ENCODE peak calls at places on chromosomes 2 and 18, in four cellular contexts. W is HepG2, E is K562, M is A549. J is an unnamed sample.

GRCh38 chr2:1582891-1583341 is 161.4 kb downstream of the PXDN start:
- DNase-seq in W (no peak), E (no peak), M (no peak), J (no peak)

GRCh38 chr2:64212801-64213321 is 68.6 kb upstream of the PELI1 start:
- DNase-seq in M (no peak), E (no peak), W (no peak), J (no peak)

GRCh38 chr18:23645561-23645960 is 17.1 kb downstream of the ANKRD29 start:
- DNase-seq in M (no peak), W (no peak), E (no peak), J (no peak)

GRCh38 chr18:62287753-62288668 is 37.1 kb upstream of the TNFRSF11A start:
- DNase-seq in E (no peak), M (no peak), W (peak), J (no peak)

GRCh38 chr18:24234330-24234729 is 95.5 kb downstream of the CABYR start:
- DNase-seq in M (no peak), E (peak), W (peak), J (peak)

GRCh38 chr18:32310119-32310518 is 120.3 kb downstream of the MEP1B start:
- DNase-seq in W (no peak), E (no peak), M (no peak), J (no peak)

GRCh38 chr2:122029456-122029855 is 274.0 kb downstream of the TSN start:
- DNase-seq in M (no peak), E (no peak), W (no peak), J (no peak)

GRCh38 chr2:235661952-235662351 is 168.1 kb downstream of the AGAP1 start:
- DNase-seq in M (no peak), W (no peak), E (no peak), J (no peak)

GRCh38 chr2:160646684-160647444 is 153.3 kb upstream of the RBMS1 start:
- DNase-seq in W (no peak), E (no peak), M (no peak), J (no peak)

GRCh38 chr2:67453365-67453764 is 56.2 kb downstream of the ETAA1 start:
- DNase-seq in E (no peak), M (no peak), W (no peak), J (no peak)

GRCh38 chr2:203579131-203579643 is 44.1 kb upstream of the RAPH1 start:
- DNase-seq in E (no peak), W (no peak), M (peak), J (no peak)

GRCh38 chr2:198928026-198928425 is 529.7 kb downstream of the SATB2 start:
- DNase-seq in E (no peak), M (no peak), W (no peak), J (no peak)

GRCh38 chr18:45248240-45248903 is 366.9 kb upstream of the SLC14A2 start:
- DNase-seq in E (no peak), M (no peak), W (no peak), J (no peak)

GRCh38 chr2:74587664-74588277 is 33.3 kb downstream of the DOK1 start:
- DNase-seq in W (peak), M (peak), E (peak), J (peak)

GRCh38 chr2:11705711-11706110 is 35.7 kb upstream of the NTSR2 start:
- DNase-seq in E (no peak), M (no peak), W (no peak), J (no peak)

GRCh38 chr18:33751613-33752221 is 173.7 kb downstream of the ASXL3 start:
- DNase-seq in E (no peak), W (no peak), M (peak), J (peak)

GRCh38 chr2:61967262-61967661 is 61.8 kb downstream of the COMMD1 start:
- DNase-seq in E (no peak), W (no peak), M (no peak), J (no peak)

GRCh38 chr18:50162486-50163304 is 32.3 kb downstream of the MYO5B start:
- DNase-seq in W (no peak), E (no peak), M (no peak), J (no peak)

GRCh38 chr2:96359310-96359709 is 23.7 kb downstream of the NCAPH start:
- DNase-seq in M (peak), W (no peak), E (no peak), J (no peak)

GRCh38 chr2:197576631-197577030 is 60.8 kb downstream of the MOB4 start:
- DNase-seq in W (peak), M (peak), E (no peak), J (peak)

GRCh38 chr2:231399853-231400667 is 4.5 kb downstream of the B3GNT7 start:
- DNase-seq in W (peak), M (peak), E (no peak), J (peak)

GRCh38 chr2:160869411-160869810 is 290.8 kb upstream of the TANK start:
- DNase-seq in W (no peak), E (no peak), M (peak), J (no peak)

GRCh38 chr2:126860395-126860794 is 38.3 kb upstream of the TEX51 start:
- DNase-seq in M (no peak), W (no peak), E (no peak), J (no peak)

GRCh38 chr2:3633982-3634630 is 23.9 kb upstream of the ALLC start:
- DNase-seq in E (no peak), M (no peak), W (no peak), J (no peak)

GRCh38 chr2:230885467-230886130 is 20.9 kb downstream of the ITM2C start:
- DNase-seq in W (no peak), M (no peak), E (no peak), J (no peak)

GRCh38 chr2:240172071-240172895 is 31.8 kb upstream of the OTOS start:
- DNase-seq in M (no peak), W (no peak), E (no peak), J (no peak)

GRCh38 chr2:241499146-241499965 is 9.0 kb downstream of the STK25 start:
- DNase-seq in W (no peak), E (peak), M (no peak), J (no peak)

GRCh38 chr2:33511141-33511540 is 34.7 kb downstream of the RASGRP3 start:
- DNase-seq in M (no peak), W (no peak), E (no peak), J (no peak)

GRCh38 chr18:58208207-58208944 is 164.3 kb downstream of the NEDD4L start:
- DNase-seq in E (no peak), W (no peak), M (no peak), J (peak)

GRCh38 chr2:72825271-72826155 is at the start of gene EXOC6B:
- DNase-seq in W (peak), M (peak), E (peak), J (peak)

GRCh38 chr2:141555876-141556470 is 574.8 kb downstream of the LRP1B start:
- DNase-seq in W (no peak), E (no peak), M (no peak), J (no peak)

GRCh38 chr2:163646659-163647058 is 89.1 kb downstream of the FIGN start:
- DNase-seq in M (no peak), W (no peak), E (no peak), J (no peak)

DNA sequence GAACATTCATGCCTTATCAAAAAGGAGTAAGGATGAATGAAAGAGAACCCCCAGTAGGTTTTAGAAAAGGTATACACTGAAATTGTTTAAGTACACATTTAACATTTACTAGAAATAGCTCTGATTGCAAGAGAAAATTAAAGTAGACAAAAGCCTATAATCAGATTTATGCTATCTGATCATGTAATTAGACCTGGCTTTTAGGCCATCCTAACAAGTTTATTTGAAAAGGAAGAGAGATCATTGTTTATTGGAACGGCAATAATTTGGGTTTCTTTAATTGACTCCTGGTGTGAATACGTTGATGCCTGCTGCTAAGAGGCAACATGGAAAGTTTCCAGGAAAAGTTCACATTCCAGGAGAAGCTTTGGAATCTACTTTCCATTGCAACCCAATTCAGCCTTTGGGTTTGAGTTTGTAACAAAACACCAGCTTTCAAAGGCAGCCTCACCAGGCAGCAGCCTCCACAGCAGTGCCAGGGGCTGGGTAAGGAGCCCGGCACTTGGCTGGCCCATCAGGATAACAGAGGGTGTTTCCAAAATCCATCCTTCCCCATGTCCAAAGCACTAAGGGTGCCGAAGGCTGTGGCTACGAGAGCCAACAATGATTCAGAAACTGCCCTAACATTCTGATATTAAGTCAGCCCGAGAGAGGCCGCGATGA is 18.0 kb downstream of the FZD7 start:
- DNase-seq in E (no peak), M (no peak), W (no peak), J (no peak)
- TF ChIP-seq MYC in E (no peak), M (no peak), W (no peak), J (no peak)

DNA sequence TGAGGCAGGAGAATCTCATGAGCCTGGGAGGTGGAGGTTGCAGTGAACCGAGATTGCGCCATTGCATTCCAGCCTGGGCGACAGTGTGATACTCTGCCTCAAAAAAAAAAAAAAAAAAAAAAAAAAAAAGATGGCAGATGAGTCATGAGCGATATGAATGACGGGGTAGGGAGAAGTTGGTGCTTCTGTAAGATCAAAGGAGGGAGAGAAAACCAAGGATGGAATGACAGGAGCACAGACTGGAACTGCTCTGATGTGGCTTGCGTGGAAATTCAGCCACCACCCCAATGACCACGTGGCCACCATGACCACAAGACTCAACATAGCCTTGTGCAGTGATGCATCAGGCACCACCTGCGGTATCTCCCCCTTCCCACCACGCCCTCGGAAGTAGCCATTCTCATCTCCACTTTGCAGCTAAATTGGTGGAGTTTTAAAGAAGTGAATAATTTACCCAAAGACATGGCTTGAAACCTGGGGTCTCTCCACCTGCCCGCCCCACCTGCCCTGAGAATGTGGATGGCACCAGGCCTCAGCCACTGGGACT is 96.0 kb downstream of the ACKR3 start:
- DNase-seq in M (peak), E (no peak), W (no peak), J (no peak)
- TF ChIP-seq MYC in M (no peak), E (no peak), W (no peak), J (no peak)

DNA sequence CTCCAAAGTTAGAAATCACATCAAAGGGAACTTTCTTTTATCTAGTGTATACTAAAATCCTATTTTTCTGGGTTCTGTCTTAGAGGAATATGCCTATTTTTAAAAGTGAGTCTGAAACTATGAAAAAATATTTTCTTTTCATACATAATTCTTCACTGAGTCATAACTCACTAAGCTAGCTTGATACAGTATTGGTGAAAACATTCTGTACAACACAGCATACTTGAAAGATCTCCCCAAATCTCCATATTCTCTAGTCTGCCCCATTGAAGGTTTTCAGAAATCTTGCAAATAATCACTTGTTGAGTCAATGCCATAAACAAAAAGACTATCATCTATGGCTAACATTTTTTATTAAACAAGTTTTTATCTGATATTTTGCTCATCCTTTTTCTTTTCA is 44.5 kb downstream of the COL3A1 start:
- DNase-seq in E (no peak), W (no peak), M (no peak), J (no peak)
- TF ChIP-seq MYC in E (no peak), W (no peak), M (no peak), J (no peak)

DNA sequence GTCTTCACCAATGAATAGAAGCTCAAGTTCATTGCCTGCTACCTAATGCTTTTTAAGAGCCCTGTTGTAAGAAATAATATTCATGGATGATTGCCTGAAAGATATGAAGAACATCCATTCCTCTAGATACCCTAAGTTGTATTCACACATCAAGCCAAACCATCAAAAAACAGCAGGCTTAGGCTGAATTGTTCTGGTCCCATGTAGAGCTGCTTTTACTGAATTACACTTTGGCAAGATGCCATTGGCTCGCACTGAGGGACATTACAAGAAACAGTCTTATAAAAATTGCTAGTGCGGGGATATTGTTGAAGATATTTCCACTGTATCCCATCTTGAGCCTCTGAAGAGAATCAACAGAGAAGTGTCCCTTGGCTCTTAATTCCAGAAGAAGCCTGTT is 107.6 kb downstream of the COLEC12 start:
- DNase-seq in W (no peak), E (no peak), M (no peak), J (peak)
- TF ChIP-seq MYC in W (no peak), E (no peak), M (no peak), J (no peak)

DNA sequence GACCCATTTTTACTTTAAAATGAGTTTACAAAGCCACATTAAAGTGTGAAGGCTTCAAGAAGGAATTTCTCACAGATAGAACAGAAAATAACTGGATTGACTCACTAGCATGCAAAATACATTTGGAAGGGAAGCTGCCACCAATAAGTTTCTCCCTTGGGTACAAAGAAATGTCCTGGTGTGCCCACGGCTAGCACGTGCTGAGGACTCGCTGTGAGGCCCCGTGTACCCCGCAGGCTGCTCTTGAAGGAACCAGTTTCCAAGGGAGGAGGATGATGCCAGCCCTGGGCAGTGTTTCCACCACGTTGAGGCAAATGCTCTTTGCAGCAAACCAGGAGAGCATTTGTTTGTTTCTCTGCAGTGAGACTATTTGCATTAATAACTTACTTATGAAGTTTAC is 207.3 kb downstream of the SH3RF3 start:
- DNase-seq in M (no peak), E (no peak), W (no peak), J (no peak)
- TF ChIP-seq MYC in M (no peak), E (no peak), W (no peak), J (no peak)